ENCODE peak calls at places on chromosomes 11 and 22, in eight cellular contexts. V, P, H, B, N, K, A and R are unnamed samples.
A peak's percentile ranks its signal among the peaks of the same experiment; 100 is the strongest.

GRCh38 chr11:74256370-74257133 is 54.9 kb downstream of the P4HA3 start:
- DNase-seq in V (no peak), P (no peak), H (no peak), B (no peak), N (no peak), K (no peak), A (no peak), R (no peak)

GRCh38 chr11:68214173-68215086 is 1.3 kb upstream of the KMT5B start:
- DNase-seq in V (no peak), P (peak; percentile 89), H (no peak), B (no peak), N (no peak), K (no peak), A (peak; percentile 48), R (peak; percentile 25)

GRCh38 chr11:47946682-47947575 is 33.4 kb upstream of the PTPRJ start:
- DNase-seq in V (peak; percentile 84), P (peak; percentile 75), H (peak; percentile 84), B (no peak), N (peak; percentile 78), K (peak; percentile 62), A (peak; percentile 57), R (peak; percentile 87)

GRCh38 chr11:61414547-61414946 is 15.2 kb downstream of the CPSF7 start:
- DNase-seq in V (no peak), P (no peak), H (no peak), B (no peak), N (no peak), K (no peak), A (no peak), R (no peak)

GRCh38 chr11:45877845-45878244 is 7.6 kb upstream of the MAPK8IP1 start:
- DNase-seq in V (no peak), P (no peak), H (no peak), B (no peak), N (no peak), K (no peak), A (no peak), R (no peak)

GRCh38 chr11:122820158-122820557 is 18.1 kb upstream of the CRTAM start:
- DNase-seq in V (no peak), P (no peak), H (no peak), B (no peak), N (no peak), K (no peak), A (no peak), R (no peak)

GRCh38 chr22:26534166-26534855 is 22.0 kb upstream of the TFIP11 start:
- DNase-seq in V (no peak), P (no peak), H (no peak), B (no peak), N (peak; percentile 36), K (no peak), A (no peak), R (no peak)

GRCh38 chr11:102794382-102794781 is 3.6 kb downstream of the MMP1 start:
- DNase-seq in V (peak; percentile 59), P (no peak), H (no peak), B (no peak), N (no peak), K (no peak), A (no peak), R (no peak)

GRCh38 chr22:26499188-26499703 is 13.0 kb downstream of the TFIP11 start:
- DNase-seq in V (no peak), P (no peak), H (no peak), B (no peak), N (no peak), K (no peak), A (no peak), R (no peak)

GRCh38 chr11:36129955-36130354 is 159.3 kb downstream of the COMMD9 start:
- DNase-seq in V (no peak), P (no peak), H (no peak), B (no peak), N (no peak), K (no peak), A (no peak), R (no peak)

GRCh38 chr22:21605887-21606564 is 23.8 kb downstream of the YDJC start:
- DNase-seq in V (no peak), P (no peak), H (no peak), B (no peak), N (no peak), K (no peak), A (no peak), R (no peak)

GRCh38 chr11:82972103-82972502 is 70.6 kb downstream of the DDIAS start:
- DNase-seq in V (no peak), P (no peak), H (no peak), B (no peak), N (no peak), K (no peak), A (no peak), R (no peak)

GRCh38 chr11:3003396-3004231 is 11.5 kb upstream of the NAP1L4 start:
- DNase-seq in V (no peak), P (no peak), H (peak; percentile 56), B (no peak), N (peak; percentile 17), K (no peak), A (no peak), R (no peak)

GRCh38 chr11:46159694-46160093 is 38.4 kb upstream of the PHF21A start:
- DNase-seq in V (no peak), P (no peak), H (no peak), B (no peak), N (no peak), K (no peak), A (no peak), R (no peak)

GRCh38 chr11:17613428-17613962 is 66.4 kb downstream of the OTOG start:
- DNase-seq in V (no peak), P (no peak), H (no peak), B (no peak), N (no peak), K (no peak), A (no peak), R (no peak)

GRCh38 chr11:34468209-34468841 is 29.6 kb downstream of the CAT start:
- DNase-seq in V (peak; percentile 28), P (no peak), H (peak; percentile 33), B (peak; percentile 18), N (peak; percentile 13), K (no peak), A (no peak), R (no peak)

GRCh38 chr11:117825538-117826359 is 1.2 kb upstream of the FXYD2 start:
- DNase-seq in V (no peak), P (peak; percentile 48), H (peak; percentile 11), B (no peak), N (no peak), K (peak; percentile 0), A (peak; percentile 22), R (peak; percentile 15)

GRCh38 chr11:77412814-77413213 is 61.1 kb downstream of the PAK1 start:
- DNase-seq in V (no peak), P (no peak), H (no peak), B (no peak), N (no peak), K (no peak), A (no peak), R (no peak)

GRCh38 chr11:128488471-128488870 is 98.9 kb downstream of the ETS1 start:
- DNase-seq in V (no peak), P (no peak), H (no peak), B (no peak), N (no peak), K (peak; percentile 38), A (no peak), R (no peak)

GRCh38 chr11:34345991-34346480 is 11.8 kb downstream of the ABTB2 start:
- DNase-seq in V (no peak), P (no peak), H (no peak), B (no peak), N (no peak), K (peak; percentile 72), A (peak; percentile 82), R (no peak)

GRCh38 chr11:58805065-58805464 is 39.4 kb downstream of the GLYATL2 start:
- DNase-seq in V (no peak), P (no peak), H (no peak), B (no peak), N (no peak), K (no peak), A (no peak), R (no peak)

DNA sequence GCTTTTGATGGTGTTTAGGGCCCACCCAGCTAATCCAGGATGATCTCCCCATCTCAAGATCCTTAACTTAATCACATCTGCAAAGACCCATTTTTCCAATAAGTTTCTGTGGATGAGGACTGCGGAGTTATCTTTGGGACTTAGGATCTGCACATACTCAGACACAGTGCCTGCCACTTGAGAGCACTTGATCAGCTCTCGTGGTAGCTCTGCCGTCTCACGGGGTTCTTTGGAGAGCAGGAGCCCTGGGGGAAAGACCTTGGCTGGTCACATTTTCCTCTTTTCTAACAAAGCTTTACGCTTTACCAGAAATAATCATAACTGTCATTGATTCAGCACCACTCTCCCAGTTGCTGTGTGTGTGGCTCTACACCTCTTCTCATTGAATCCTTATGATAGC is 6.1 kb downstream of the HEPHL1 start:
- DNase-seq in V (no peak), P (no peak), H (no peak), B (no peak), N (no peak), K (no peak), A (no peak), R (no peak)
- TF ChIP-seq POLR2A in V (no peak), P (no peak), H (no peak), B (no peak), N (no peak), K (no peak), A (no peak), R (no peak)

GRCh38 chr22:44456661-44457412 is 41.2 kb downstream of the RTL6 start:
- DNase-seq in V (no peak), P (peak; percentile 56), H (no peak), B (no peak), N (no peak), K (no peak), A (no peak), R (no peak)
- H3K4me1 ChIP-seq in V (no peaks in the 10 kb centered on the region), P (no peaks in the 10 kb centered on the region), H (no peaks in the 10 kb centered on the region), B (no peaks in the 10 kb centered on the region), N (no peaks in the 10 kb centered on the region), K (no peaks in the 10 kb centered on the region), A (no peaks in the 10 kb centered on the region), R (no peaks in the 10 kb centered on the region)

GRCh38 chr11:115222218-115222862 is 281.9 kb downstream of the CADM1 start:
- DNase-seq in V (no peak), P (no peak), H (no peak), B (no peak), N (no peak), K (no peak), A (no peak), R (peak; percentile 9)
- H3K4me3 ChIP-seq in V (no peak overlapping the region), P (no peak overlapping the region), H (no peak overlapping the region), B (no peak overlapping the region), N (no peak overlapping the region), K (no peak overlapping the region), A (no peak overlapping the region), R (no peak overlapping the region)

DNA sequence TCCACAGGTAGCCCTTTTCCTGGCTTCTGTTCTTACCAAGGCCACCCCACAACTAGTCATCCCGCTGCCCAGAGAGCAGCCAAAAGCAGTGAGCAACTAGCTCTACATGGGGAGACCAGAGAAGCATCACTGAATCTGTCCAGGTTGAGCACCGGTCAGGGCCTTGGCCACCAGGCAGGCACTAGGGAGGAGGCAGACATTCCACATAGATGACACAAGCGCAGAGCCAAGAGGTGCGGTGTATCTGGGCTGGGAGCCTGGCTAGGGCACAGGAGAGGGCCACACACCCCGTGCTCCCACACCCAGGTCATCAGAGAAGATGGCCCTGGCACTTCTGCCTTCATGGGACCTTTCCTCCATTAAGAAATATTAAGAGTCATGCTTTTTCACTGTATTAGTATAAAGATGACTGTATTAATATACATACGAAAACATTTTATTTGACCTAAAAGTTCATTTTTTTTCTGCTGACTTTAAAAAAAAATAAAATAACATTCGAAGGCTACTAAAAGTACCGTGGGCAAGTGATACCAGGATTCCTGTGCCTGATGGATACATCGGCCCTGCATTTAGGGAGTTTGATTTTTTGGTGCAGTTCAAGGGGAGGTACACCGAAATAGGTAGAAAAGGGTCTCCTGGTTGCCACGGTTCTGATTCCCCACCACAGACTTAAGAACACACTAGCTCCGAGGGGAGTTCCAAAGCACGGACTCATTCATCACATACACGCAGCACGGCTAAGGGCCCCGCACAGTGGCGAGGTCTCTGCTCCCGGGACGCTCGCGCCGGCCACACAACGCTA is 1.2 kb downstream of the DGCR2 start:
- DNase-seq in V (peak; percentile 27), P (peak; percentile 77), H (peak; percentile 66), B (no peak), N (peak; percentile 48), K (peak; percentile 65), A (peak; percentile 44), R (peak; percentile 67)
- TF ChIP-seq POLR2A in V (no peak), P (no peak), H (no peak), B (peak; percentile 73), N (peak; percentile 50), K (peak; percentile 6), A (no peak), R (no peak)